ENCODE peak calls at places on chromosomes 5 and 9, in four cellular contexts. K is A549, L is K562, A is endothelial cell of umbilical vein. Y is an unnamed sample.

GRCh38 chr9:105073147-105073546 is 145.2 kb upstream of the ABCA1 start:
- DNase-seq in A (no peak), K (no peak), L (no peak), Y (no peak)

GRCh38 chr5:177447611-177448243 is 1.1 kb downstream of the PRR7 start:
- DNase-seq in K (peak; percentile 88), A (peak; percentile 67), L (peak; percentile 50), Y (peak; percentile 82)

GRCh38 chr5:108728566-108729305 is 19.0 kb upstream of the FER start:
- DNase-seq in L (peak; percentile 32), K (no peak), A (peak; percentile 12), Y (peak; percentile 48)

GRCh38 chr5:60649288-60649917 is 50.6 kb downstream of the DEPDC1B start:
- DNase-seq in K (peak; percentile 34), L (no peak), A (peak; percentile 48), Y (peak; percentile 49)

GRCh38 chr5:153998010-153998409 is 40.7 kb downstream of the FAM114A2 start:
- DNase-seq in A (no peak), L (no peak), K (no peak), Y (no peak)

GRCh38 chr5:133792683-133793082 is 175.7 kb downstream of the C5orf15 start:
- DNase-seq in K (no peak), A (no peak), L (no peak), Y (no peak)

GRCh38 chr5:16671208-16671607 is 54.4 kb upstream of the RETREG1 start:
- DNase-seq in A (no peak), L (no peak), K (no peak), Y (no peak)

GRCh38 chr5:34957857-34958690 is 28.7 kb downstream of the DNAJC21 start:
- DNase-seq in K (peak; percentile 43), L (peak; percentile 43), A (peak; percentile 45), Y (peak; percentile 36)

GRCh38 chr9:76667521-76667957 is 96.7 kb upstream of the PCA3 start:
- DNase-seq in L (no peak), A (peak; percentile 69), K (no peak), Y (no peak)

GRCh38 chr5:7705261-7705660 is 145.7 kb downstream of the CFAP90 start:
- DNase-seq in A (no peak), L (no peak), K (no peak), Y (no peak)

GRCh38 chr5:54703091-54703490 is 185.5 kb downstream of the SNX18 start:
- DNase-seq in L (no peak), K (no peak), A (peak; percentile 67), Y (no peak)

GRCh38 chr5:159353661-159354252 is 23.5 kb upstream of the IL12B start:
- DNase-seq in L (no peak), K (no peak), A (no peak), Y (no peak)

GRCh38 chr5:56303511-56303910 is 70.4 kb upstream of the ANKRD55 start:
- DNase-seq in A (peak; percentile 11), K (no peak), L (peak; percentile 19), Y (peak; percentile 31)

GRCh38 chr9:21994526-21994995 is at the start of gene CDKN2B-AS1:
- DNase-seq in A (peak; percentile 74), L (no peak), K (no peak), Y (no peak)

GRCh38 chr9:109956811-109957440 is 176.9 kb downstream of the PALM2AKAP2 start:
- DNase-seq in A (no peak), K (no peak), L (no peak), Y (no peak)

GRCh38 chr9:16521868-16522381 is 348.5 kb downstream of the BNC2 start:
- DNase-seq in K (no peak), A (peak; percentile 71), L (no peak), Y (peak; percentile 86)

GRCh38 chr5:170151105-170151831 is 45.6 kb downstream of the FOXI1 start:
- DNase-seq in L (peak; percentile 94), A (peak; percentile 88), K (peak; percentile 84), Y (no peak)

GRCh38 chr9:88746029-88746743 is 211.2 kb downstream of the NXNL2 start:
- DNase-seq in K (no peak), A (no peak), L (no peak), Y (no peak)

GRCh38 chr5:96636601-96637000 is 25.6 kb upstream of the CAST start:
- DNase-seq in A (no peak), L (no peak), K (no peak), Y (no peak)

GRCh38 chr5:111635151-111635945 is 121.6 kb downstream of the NREP start:
- DNase-seq in K (no peak), L (no peak), A (no peak), Y (no peak)

GRCh38 chr5:79491690-79492317 is 22.1 kb downstream of the HOMER1 start:
- DNase-seq in A (no peak), L (no peak), K (no peak), Y (no peak)

GRCh38 chr5:172678902-172679301 is 37.8 kb downstream of the NEURL1B start:
- DNase-seq in L (no peak), A (no peak), K (no peak), Y (no peak)

GRCh38 chr5:59036274-59036961 is 453.5 kb downstream of the RAB3C start:
- DNase-seq in A (peak; percentile 34), K (no peak), L (no peak), Y (peak; percentile 89)

GRCh38 chr5:29796018-29796417 is 1397.5 kb upstream of the CDH6 start:
- DNase-seq in L (peak; percentile 58), A (no peak), K (no peak), Y (no peak)

GRCh38 chr5:133690746-133691145 is 78.4 kb upstream of the FSTL4 start:
- DNase-seq in L (no peak), K (no peak), A (no peak), Y (no peak)

GRCh38 chr5:158471179-158471924 is 612.4 kb upstream of the CLINT1 start:
- DNase-seq in L (no peak), K (no peak), A (no peak), Y (no peak)

GRCh38 chr5:168468836-168469235 is 17.4 kb upstream of the RARS1 start:
- DNase-seq in K (no peak), L (no peak), A (no peak), Y (no peak)

GRCh38 chr5:131810510-131811249 is 13.9 kb upstream of the FNIP1 start:
- DNase-seq in A (peak; percentile 27), L (no peak), K (no peak), Y (peak; percentile 63)

GRCh38 chr9:134171316-134172197 is 7.2 kb upstream of the RNU6ATAC start:
- DNase-seq in A (no peak), K (no peak), L (no peak), Y (peak; percentile 89)

GRCh38 chr9:134174073-134174449 is 9.7 kb upstream of the RNU6ATAC start:
- DNase-seq in K (no peak), A (no peak), L (no peak), Y (peak; percentile 97)

GRCh38 chr9:134174526-134175290 is 10.3 kb upstream of the RNU6ATAC start:
- DNase-seq in A (no peak), L (no peak), K (no peak), Y (no peak)

GRCh38 chr9:134172198-134173126 is 8.1 kb upstream of the RNU6ATAC start:
- DNase-seq in L (no peak), K (no peak), A (no peak), Y (no peak)

GRCh38 chr9:134173127-134174072 is 9.0 kb upstream of the RNU6ATAC start:
- DNase-seq in L (no peak), A (no peak), K (no peak), Y (peak; percentile 28)
- TF ChIP-seq MYC in L (no peak), A (no peak), K (no peak), Y (no peak)

DNA sequence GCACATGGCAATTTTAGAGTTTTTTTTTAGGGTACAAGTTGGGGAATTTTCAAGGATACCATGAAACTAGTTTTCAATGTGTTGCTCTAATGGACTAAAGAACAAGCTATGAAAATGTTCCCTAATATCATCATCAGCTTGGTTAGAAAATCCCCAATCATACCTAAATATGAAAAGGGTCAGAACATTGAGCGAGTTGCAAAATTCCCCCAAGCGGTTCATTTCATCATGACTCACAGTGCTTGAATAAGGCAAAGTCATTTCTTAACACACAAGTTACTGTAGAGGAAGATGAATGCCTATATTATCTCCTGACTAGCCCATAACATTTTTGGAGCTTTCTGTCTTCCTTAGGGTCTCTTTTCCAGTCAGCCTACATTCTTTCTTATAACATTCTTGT is 62.7 kb downstream of the ST8SIA4 start:
- DNase-seq in L (no peak), A (peak; percentile 47), K (no peak), Y (peak; percentile 77)
- TF ChIP-seq POLR2A in L (no peak), A (no peak), K (no peak), Y (no peak)

GRCh38 chr9:92807757-92808725 is 43.4 kb upstream of the BICD2 start:
- DNase-seq in L (no peak), K (no peak), A (no peak), Y (no peak)
- TF ChIP-seq MAX in L (no peak), K (no peak), A (no peak), Y (no peak)

DNA sequence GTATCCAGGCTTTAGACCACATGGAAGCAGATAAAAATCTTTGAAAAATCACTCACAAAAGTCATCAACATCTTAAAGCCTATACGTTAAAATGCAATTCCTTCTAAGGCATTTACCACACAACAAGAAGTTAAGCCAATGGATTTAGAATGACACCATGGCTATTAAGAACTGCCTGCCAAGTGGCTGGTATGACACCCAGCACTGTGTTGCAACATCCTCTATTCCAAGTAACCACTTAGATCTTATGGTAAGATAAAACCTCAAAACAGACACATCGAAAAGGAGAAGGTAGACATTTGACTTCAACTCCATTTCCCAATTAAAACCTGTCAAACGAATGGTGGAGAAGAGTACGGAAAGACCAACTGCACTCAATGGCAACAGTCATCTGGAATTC is 344.2 kb upstream of the SLC30A5 start:
- DNase-seq in K (no peak), A (no peak), L (no peak), Y (peak; percentile 76)
- TF ChIP-seq MYC in K (no peak), A (no peak), L (no peak), Y (no peak)

GRCh38 chr9:136441191-136441680 is 1.6 kb upstream of the INPP5E start:
- DNase-seq in K (no peak), A (no peak), L (no peak), Y (no peak)

GRCh38 chr9:136438909-136439549 is 616 bp downstream of the INPP5E start:
- DNase-seq in K (peak; percentile 25), L (peak; percentile 78), A (peak; percentile 38), Y (peak; percentile 66)

GRCh38 chr9:136438548-136438908 is 1.1 kb downstream of the INPP5E start:
- DNase-seq in L (no peak), A (peak; percentile 38), K (no peak), Y (peak; percentile 55)

GRCh38 chr9:136437839-136438547 is 1.7 kb downstream of the INPP5E start:
- DNase-seq in L (no peak), A (no peak), K (no peak), Y (no peak)

DNA sequence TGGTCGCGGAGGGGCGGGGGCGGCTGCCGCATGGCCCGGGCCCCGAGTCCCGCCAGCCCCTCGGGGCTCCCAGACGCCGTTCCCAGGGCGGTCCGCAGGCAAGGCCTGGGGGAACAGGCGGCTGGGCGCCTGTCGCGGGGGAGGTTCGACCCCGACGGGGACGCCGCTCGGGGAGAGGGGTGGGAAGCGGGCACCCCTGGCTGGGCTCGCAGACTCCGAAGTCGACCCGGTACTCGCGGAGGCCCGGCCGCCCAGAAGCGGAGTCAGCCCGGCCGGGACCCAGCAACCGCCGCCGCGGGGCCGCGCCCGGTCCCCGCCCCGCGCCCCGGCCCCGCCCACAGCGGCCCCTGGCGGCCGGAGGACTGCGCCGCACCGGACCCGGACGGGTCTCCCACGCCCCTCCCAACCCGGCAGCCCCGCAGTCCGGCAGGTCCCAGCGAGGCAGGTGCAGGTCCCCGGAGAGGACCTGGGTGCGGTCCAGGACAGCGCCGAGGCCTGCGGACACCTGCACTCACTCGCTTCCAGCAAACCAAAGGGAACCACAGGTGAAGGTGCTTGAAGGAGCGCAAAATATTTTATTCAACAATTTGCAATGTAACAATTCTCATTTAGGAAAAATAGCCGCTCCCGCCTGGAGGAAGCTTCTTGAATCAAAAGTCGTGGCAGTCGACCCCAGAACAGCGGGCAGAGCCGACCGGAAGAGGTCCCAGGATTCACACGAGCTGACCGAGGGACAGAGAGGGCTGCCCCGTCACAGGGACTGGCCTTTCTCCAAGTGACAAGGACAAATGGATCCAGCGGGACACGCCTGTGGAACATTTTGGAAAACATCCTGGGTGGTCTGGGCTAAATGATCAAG is at the start of gene INPP5E:
- DNase-seq in A (peak; percentile 51), L (peak; percentile 94), K (peak; percentile 79), Y (peak; percentile 75)
- TF ChIP-seq POLR2A in A (peak; percentile 71), L (peak; percentile 70), K (peak; percentile 59), Y (peak; percentile 42)

Y was measured in NB4.